ENCODE peak calls at places on chromosomes 1 and 21, in five cellular contexts. D, O, Z, U and V are unnamed samples.

GRCh38 chr1:88327391-88328267 is 356.4 kb upstream of the PKN2 start:
- DNase-seq in U (peak), O (peak), Z (no peak), D (no peak), V (peak)

GRCh38 chr21:33578959-33579542 is 9.4 kb downstream of the DONSON start:
- DNase-seq in O (peak), D (no peak), U (no peak), Z (no peak), V (peak)

GRCh38 chr1:156894711-156895407 is 1.3 kb downstream of the PEAR1 start:
- DNase-seq in D (no peak), O (peak), Z (no peak), U (no peak), V (no peak)

GRCh38 chr1:178385662-178386061 is 111.1 kb downstream of the CLEC20A start:
- DNase-seq in D (no peak), O (no peak), U (no peak), Z (no peak), V (no peak)

GRCh38 chr1:45430486-45430885 is 60.5 kb downstream of the TESK2 start:
- DNase-seq in O (no peak), Z (no peak), U (no peak), D (no peak), V (no peak)

GRCh38 chr1:114854693-114855320 is at the start of gene SYCP1:
- DNase-seq in U (no peak), Z (no peak), O (peak), D (no peak), V (no peak)

GRCh38 chr21:15121655-15122120 is 56.9 kb upstream of the NRIP1 start:
- DNase-seq in U (no peak), D (peak), Z (no peak), O (peak), V (peak)

GRCh38 chr1:53826367-53826766 is 11.7 kb downstream of the NDC1 start:
- DNase-seq in O (peak), U (no peak), D (no peak), Z (no peak), V (peak)

GRCh38 chr1:152623203-152623844 is 421 bp upstream of the LCE3A start:
- DNase-seq in D (no peak), U (no peak), Z (no peak), O (no peak), V (no peak)

GRCh38 chr1:203325004-203325417 is 19.7 kb downstream of the BTG2 start:
- DNase-seq in U (no peak), O (no peak), D (no peak), Z (peak), V (no peak)

GRCh38 chr1:150477733-150478132 is 9.5 kb upstream of the TARS2 start:
- DNase-seq in O (peak), Z (no peak), D (no peak), U (peak), V (peak)

GRCh38 chr21:41819236-41819855 is 52.5 kb upstream of the RIPK4 start:
- DNase-seq in O (no peak), Z (no peak), D (no peak), U (no peak), V (no peak)

GRCh38 chr1:1141244-1141910 is 25.5 kb upstream of the C1orf159 start:
- DNase-seq in U (no peak), D (no peak), Z (no peak), O (no peak), V (no peak)

GRCh38 chr1:145961425-145962156 is 2.8 kb downstream of the ANKRD34A start:
- DNase-seq in D (peak), Z (peak), O (peak), U (peak), V (peak)

GRCh38 chr1:205543351-205544305 is 39.2 kb downstream of the CDK18 start:
- DNase-seq in D (peak), O (peak), Z (no peak), U (peak), V (peak)

GRCh38 chr1:4395676-4396075 is 258.7 kb upstream of the AJAP1 start:
- DNase-seq in D (no peak), Z (no peak), U (no peak), O (no peak), V (no peak)

GRCh38 chr1:89780721-89781120 is 40.1 kb upstream of the LRRC8D start:
- DNase-seq in U (peak), Z (no peak), O (peak), D (no peak), V (peak)
- TF ChIP-seq CTCF in U (peak), Z (peak), O (peak), D (no peak), V (peak)

DNA sequence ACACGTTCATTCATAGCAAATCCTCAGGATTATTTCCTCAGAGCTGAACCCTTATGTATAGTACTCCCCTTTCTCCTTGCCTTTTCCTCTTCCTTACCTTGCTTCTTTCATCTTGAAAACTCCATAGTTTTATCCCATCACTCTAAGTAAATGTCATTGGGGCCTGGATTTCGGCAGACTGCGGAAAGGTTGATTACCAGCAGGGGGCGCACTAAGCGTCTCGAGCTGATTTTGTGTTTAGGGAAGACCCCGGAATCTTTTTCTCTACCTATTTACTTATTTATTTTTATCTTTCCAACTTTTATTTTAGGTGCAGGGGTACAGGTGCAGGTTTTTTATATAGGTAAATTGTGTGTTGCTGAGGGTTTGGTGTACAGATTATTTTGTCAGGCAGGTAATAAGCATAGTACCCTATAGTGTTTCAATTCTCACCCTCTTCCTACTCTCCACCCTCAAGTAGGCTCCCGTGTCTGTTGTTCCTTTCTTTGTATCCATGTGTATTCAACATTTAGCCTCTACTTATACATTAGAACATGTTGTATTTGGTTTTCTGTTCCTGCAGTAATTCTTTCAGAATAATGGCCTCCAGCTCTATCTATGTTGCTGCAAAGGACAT is 11.4 kb upstream of the MTARC1 start:
- DNase-seq in U (peak), O (peak), D (peak), Z (peak), V (peak)
- TF ChIP-seq CTCF in U (peak), O (peak), D (peak), Z (peak), V (peak)

GRCh38 chr1:39609618-39610331 is 29.7 kb downstream of the HEYL start:
- DNase-seq in U (peak), D (peak), O (peak), Z (peak), V (peak)
- TF ChIP-seq CTCF in U (peak), D (no peak), O (peak), Z (peak), V (peak)

GRCh38 chr1:46724991-46725735 is 6.2 kb upstream of the EFCAB14 start:
- DNase-seq in D (peak), U (peak), O (peak), Z (peak), V (peak)
- TF ChIP-seq CTCF in D (peak), U (peak), O (peak), Z (peak), V (peak)

GRCh38 chr1:50750021-50750619 is 209.9 kb downstream of the FAF1 start:
- DNase-seq in O (peak), D (no peak), Z (no peak), U (peak), V (peak)
- TF ChIP-seq CTCF in O (peak), D (peak), Z (no peak), U (peak), V (peak)

GRCh38 chr1:230632273-230632873 is 9.9 kb upstream of the COG2 start:
- DNase-seq in U (peak), D (peak), O (peak), Z (no peak), V (peak)
- TF ChIP-seq CTCF in U (peak), D (peak), O (peak), Z (no peak), V (peak)

GRCh38 chr1:26887125-26887524 is 3.0 kb downstream of the GPN2 start:
- DNase-seq in Z (no peak), D (peak), O (peak), U (no peak), V (peak)
- TF ChIP-seq CTCF in Z (peak), D (peak), O (peak), U (peak), V (peak)